ENCODE peak calls at places on chromosome 4, in seven cellular contexts. B is suprapubic skin, D is IMR-90, U is neural progenitor cell, S is endodermal cell, W is foreskin fibroblast, J is neural crest cell. G is an unnamed sample.

GRCh38 chr4:63211377-63211776 is 1197.9 kb downstream of the TECRL start:
- DNase-seq in U (no peak), B (no peak), J (no peak), S (no peak), D (no peak), W (no peak), G (no peak)

GRCh38 chr4:150173420-150173819 is 95.2 kb downstream of the DCLK2 start:
- DNase-seq in J (no peak), D (no peak), U (no peak), W (peak; percentile 11), B (no peak), S (no peak), G (no peak)

GRCh38 chr4:6929735-6930464 is 20.3 kb downstream of the TBC1D14 start:
- DNase-seq in W (no peak), S (no peak), D (no peak), J (no peak), U (peak; percentile 55), B (no peak), G (no peak)

GRCh38 chr4:151930372-151930771 is 169.6 kb upstream of the GATB start:
- DNase-seq in J (no peak), U (no peak), W (no peak), S (no peak), D (no peak), B (no peak), G (no peak)

GRCh38 chr4:169927280-169927679 is 98.9 kb downstream of the MFAP3L start:
- DNase-seq in D (no peak), U (no peak), B (no peak), W (no peak), S (no peak), J (no peak), G (no peak)

GRCh38 chr4:75634951-75635350 is 4.6 kb upstream of the CDKL2 start:
- DNase-seq in J (no peak), W (peak; percentile 65), S (no peak), D (peak; percentile 68), U (no peak), B (no peak), G (no peak)

GRCh38 chr4:24471623-24472510 is 112.5 kb downstream of the DHX15 start:
- DNase-seq in U (peak; percentile 61), J (peak; percentile 25), B (peak; percentile 63), S (peak; percentile 87), D (no peak), W (peak; percentile 47), G (no peak)

GRCh38 chr4:123250843-123251242 is 145.8 kb upstream of the SPRY1 start:
- DNase-seq in D (peak; percentile 93), U (no peak), J (no peak), S (no peak), B (no peak), W (peak; percentile 68), G (no peak)

GRCh38 chr4:134668237-134668636 is 466.6 kb upstream of the PABPC4L start:
- DNase-seq in W (no peak), D (no peak), B (no peak), S (no peak), U (no peak), J (no peak), G (no peak)

DNA sequence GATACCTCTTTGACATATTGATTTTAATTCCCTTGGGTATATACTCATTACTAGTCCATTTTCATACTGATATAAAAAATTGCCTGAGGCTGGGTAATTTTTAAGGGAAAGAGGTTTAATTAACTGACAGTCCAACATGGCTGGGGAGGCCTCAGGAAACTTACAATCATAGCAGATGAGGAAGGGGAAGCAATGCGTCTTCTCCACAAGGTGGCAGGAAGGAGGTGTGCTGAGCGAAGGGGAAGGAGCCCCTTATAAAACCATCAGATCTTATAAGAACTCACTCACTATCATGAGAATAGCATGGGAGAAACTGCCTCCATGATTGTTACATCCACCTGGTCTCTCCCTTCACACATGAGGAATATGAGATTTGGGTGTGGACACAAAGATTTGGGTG is 42.4 kb downstream of the MSX1 start:
- DNase-seq in B (no peak), W (no peak), U (peak; percentile 23), S (peak; percentile 57), J (no peak), D (no peak), G (no peak)
- TF ChIP-seq CTCF in B (no peak), W (peak; percentile 5), U (peak; percentile 48), S (peak; percentile 75), J (peak; percentile 25), D (no peak), G (no peak)

GRCh38 chr4:663438-664428 is 10.3 kb downstream of the ATP5ME start:
- DNase-seq in B (peak; percentile 64), U (peak; percentile 83), J (no peak), D (no peak), S (peak; percentile 89), W (peak; percentile 13), G (no peak)
- TF ChIP-seq CTCF in B (no peak), U (peak; percentile 51), J (no peak), D (no peak), S (peak; percentile 41), W (no peak), G (no peak)

GRCh38 chr4:11424000-11424399 is 4.7 kb downstream of the HS3ST1 start:
- DNase-seq in D (peak; percentile 4), J (peak; percentile 36), S (peak; percentile 81), U (peak; percentile 74), B (no peak), W (peak; percentile 4), G (no peak)
- TF ChIP-seq CTCF in D (no peak), J (peak; percentile 72), S (peak; percentile 84), U (peak; percentile 73), B (no peak), W (peak; percentile 4), G (no peak)

DNA sequence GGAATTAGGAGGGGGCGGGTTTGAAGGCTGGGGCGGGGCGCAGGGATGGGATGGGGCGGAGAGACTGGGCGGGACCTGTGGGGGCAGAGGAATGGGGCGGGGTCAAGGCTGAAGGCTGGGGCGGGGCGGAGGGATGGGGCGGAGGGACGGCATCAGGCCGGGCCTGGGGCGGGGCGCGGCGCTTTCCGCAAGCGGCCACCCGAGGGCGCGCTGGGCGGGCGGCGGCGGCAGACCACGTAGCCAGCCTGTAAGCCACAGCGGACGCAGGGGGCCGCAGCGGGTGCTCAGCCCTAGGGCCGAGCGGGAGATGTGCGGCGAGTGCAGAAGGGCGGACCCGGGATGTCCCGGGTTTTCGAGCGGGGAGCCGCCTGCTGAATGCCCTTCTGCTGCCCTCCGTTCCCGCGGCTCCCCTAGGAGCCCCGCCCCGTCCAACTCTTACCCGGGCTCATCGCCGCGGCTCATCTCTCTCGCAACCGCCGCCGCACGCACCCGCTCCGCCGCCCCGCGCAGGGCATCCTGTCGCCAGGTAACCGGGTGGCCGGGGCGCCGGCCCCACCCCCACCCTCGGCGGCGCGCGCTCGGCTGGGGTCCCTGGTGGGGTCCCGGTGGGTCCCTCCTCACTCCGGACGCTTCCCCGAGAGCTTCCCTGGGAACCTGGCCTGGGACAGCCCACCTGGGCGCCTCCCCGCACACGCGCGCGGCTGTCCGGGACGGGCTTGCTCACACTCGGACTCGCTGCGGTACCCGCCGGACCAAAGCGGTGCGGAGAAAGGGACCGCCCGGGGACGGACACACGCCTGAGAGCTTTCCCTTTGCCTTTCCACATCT is at the start of gene CCDC110:
- DNase-seq in D (peak; percentile 92), J (peak; percentile 81), B (peak; percentile 98), U (peak; percentile 97), S (peak; percentile 97), W (peak; percentile 97), G (peak; percentile 82)
- TF ChIP-seq CTCF in D (peak; percentile 75), J (peak; percentile 73), B (peak; percentile 94), U (peak; percentile 73), S (peak; percentile 83), W (peak; percentile 26), G (peak; percentile 43)

GRCh38 chr4:117770269-117771087 is 263.8 kb upstream of the NDST3 start:
- DNase-seq in W (no peak), U (no peak), D (no peak), J (no peak), S (peak; percentile 46), B (no peak), G (no peak)

GRCh38 chr4:117777721-117778120 is 256.6 kb upstream of the NDST3 start:
- DNase-seq in J (no peak), S (no peak), D (no peak), B (no peak), U (no peak), W (no peak), G (no peak)

GRCh38 chr4:117768610-117769009 is 265.7 kb upstream of the NDST3 start:
- DNase-seq in U (no peak), B (no peak), D (no peak), J (no peak), W (no peak), S (no peak), G (no peak)

GRCh38 chr4:117773067-117773946 is 261.0 kb upstream of the NDST3 start:
- DNase-seq in B (no peak), U (no peak), D (no peak), J (no peak), W (no peak), S (no peak), G (no peak)

DNA sequence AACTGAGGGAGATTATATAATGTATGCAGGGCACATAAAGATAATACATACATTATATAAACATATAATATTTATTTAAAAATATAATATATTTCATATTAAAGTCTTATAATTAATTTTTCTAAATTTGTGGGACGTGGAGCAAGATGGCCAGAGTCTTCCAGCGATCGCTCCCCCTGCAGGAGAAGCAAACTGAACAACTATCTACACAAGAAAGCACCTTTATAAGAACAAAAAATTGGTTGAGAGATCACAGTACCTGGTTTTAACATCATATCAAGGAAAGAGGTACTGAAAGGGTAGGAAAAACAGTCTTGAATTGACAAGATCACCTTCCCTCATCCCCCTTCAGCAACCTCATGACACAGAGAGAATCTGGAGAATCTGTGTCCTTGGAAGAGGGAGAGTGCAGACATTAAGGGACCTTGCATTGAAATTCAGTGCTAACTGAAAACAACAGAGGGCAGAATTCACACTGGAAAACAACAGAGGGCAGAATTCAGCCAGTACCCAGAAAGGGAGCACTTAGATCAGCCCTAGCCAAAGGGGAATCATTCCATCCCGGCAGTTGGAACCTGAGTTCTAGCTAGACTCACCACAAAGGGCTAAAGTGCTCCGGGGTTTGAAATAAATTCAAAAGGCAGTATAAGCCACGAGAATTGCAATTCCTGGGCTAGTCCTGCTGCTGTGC is 262.5 kb upstream of the NDST3 start:
- DNase-seq in J (no peak), D (no peak), W (no peak), U (peak; percentile 20), B (no peak), S (peak; percentile 61), G (no peak)
- TF ChIP-seq CTCF in J (peak; percentile 40), D (no peak), W (no peak), U (peak; percentile 35), B (no peak), S (peak; percentile 76), G (no peak)

DNA sequence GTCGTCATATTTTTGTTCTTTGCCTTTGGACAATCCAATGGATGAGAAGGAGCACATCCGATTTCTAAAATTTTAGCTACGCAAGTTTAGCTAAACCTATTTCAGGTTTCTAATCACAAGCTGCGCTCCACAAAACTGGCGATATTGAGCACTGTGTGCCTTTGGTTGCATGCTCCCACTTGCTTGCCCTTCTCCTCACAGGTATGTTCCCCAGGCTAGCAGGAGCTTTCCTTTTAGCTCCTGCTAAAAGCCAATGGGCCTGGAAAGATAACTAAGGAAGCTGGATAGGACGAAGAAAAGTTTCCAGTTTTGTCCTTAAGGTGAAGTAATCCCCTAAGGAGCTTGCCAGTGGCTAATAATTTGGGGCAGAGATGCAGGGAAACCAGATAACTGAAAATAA is 975.2 kb downstream of the FSTL5 start:
- DNase-seq in J (no peak), U (no peak), S (no peak), W (no peak), D (no peak), B (no peak), G (no peak)
- TF ChIP-seq CTCF in J (no peak), U (no peak), S (no peak), W (no peak), D (no peak), B (no peak), G (no peak)